ENCODE peak calls at places on chromosomes 5 and 9, in eight cellular contexts. O is fibroblast of the aortic adventitia; B is effector memory CD8-positive, alpha-beta T cell; T is HT1080; D is cardiac muscle cell; F is NCI-H345; U is effector CD4-positive, alpha-beta T cell; G is PC-3. M is an unnamed sample.
A peak's percentile ranks its signal among the peaks of the same experiment; 100 is the strongest.

GRCh38 chr9:13354733-13355132 is 75.2 kb upstream of the MPDZ start:
- DNase-seq in O (peak; percentile 81), B (no peak), T (peak; percentile 66), D (peak; percentile 12), F (peak; percentile 39), U (no peak), G (peak; percentile 66), M (no peak)

GRCh38 chr5:100539519-100539918 is 4.3 kb downstream of the FAM174A start:
- DNase-seq in O (no peak), B (no peak), T (no peak), D (no peak), F (no peak), U (no peak), G (no peak), M (no peak)

GRCh38 chr9:19498015-19498414 is 89.2 kb downstream of the ACER2 start:
- DNase-seq in O (peak; percentile 85), B (no peak), T (no peak), D (peak; percentile 80), F (no peak), U (no peak), G (no peak), M (no peak)

GRCh38 chr9:114093031-114093471 is 6.0 kb downstream of the KIF12 start:
- DNase-seq in O (no peak), B (no peak), T (no peak), D (no peak), F (no peak), U (no peak), G (no peak), M (no peak)

GRCh38 chr5:180127682-180128670 is 56.4 kb upstream of the RNF130 start:
- DNase-seq in O (no peak), B (no peak), T (no peak), D (no peak), F (no peak), U (no peak), G (no peak), M (no peak)

GRCh38 chr5:65721050-65721774 is 697 bp downstream of the SGTB start:
- DNase-seq in O (peak; percentile 80), B (no peak), T (peak; percentile 66), D (peak; percentile 77), F (peak; percentile 49), U (no peak), G (peak; percentile 43), M (peak; percentile 45)

GRCh38 chr9:98357921-98358535 is 102.6 kb upstream of the TBC1D2 start:
- DNase-seq in O (peak; percentile 50), B (no peak), T (peak; percentile 48), D (peak; percentile 39), F (no peak), U (no peak), G (peak; percentile 66), M (no peak)

GRCh38 chr9:130347036-130347435 is 81.5 kb downstream of the HMCN2 start:
- DNase-seq in O (no peak), B (no peak), T (no peak), D (no peak), F (no peak), U (no peak), G (no peak), M (no peak)

GRCh38 chr9:88706193-88707112 is 171.5 kb downstream of the NXNL2 start:
- DNase-seq in O (no peak), B (no peak), T (no peak), D (no peak), F (peak; percentile 20), U (no peak), G (no peak), M (no peak)

GRCh38 chr5:164204338-164204946 is 699.0 kb downstream of the MAT2B start:
- DNase-seq in O (peak; percentile 93), B (no peak), T (peak; percentile 54), D (peak; percentile 90), F (no peak), U (no peak), G (peak; percentile 60), M (no peak)

M was measured in ELF-1.